ENCODE peak calls at places on chromosome 18, in ten cellular contexts. D is adrenal gland; K is effector memory CD4-positive, alpha-beta T cell; Q is tibial nerve; N is neuronal stem cell; J is pancreas; E is H9; B is trophoblast cell; F is uterus; P is heart right ventricle. X is an unnamed sample.

GRCh38 chr18:60684843-60685513 is 312.4 kb upstream of the MC4R start:
- DNase-seq in D (no peak), K (no peak), Q (no peak), N (no peak), J (no peak), E (no peak), B (peak; percentile 45), F (no peak), P (no peak), X (peak; percentile 6)

GRCh38 chr18:77250501-77250925 is 865 bp downstream of the GALR1 start:
- DNase-seq in D (no peak), K (no peak), Q (no peak), N (peak; percentile 18), J (peak; percentile 55), E (peak; percentile 56), B (no peak), F (no peak), P (no peak), X (no peak)

GRCh38 chr18:37578886-37579513 is 13.4 kb upstream of the CELF4 start:
- DNase-seq in D (peak; percentile 20), K (no peak), Q (no peak), N (no peak), J (no peak), E (no peak), B (peak; percentile 54), F (no peak), P (no peak), X (peak; percentile 86)

GRCh38 chr18:22214731-22215528 is 45.5 kb downstream of the GATA6 start:
- DNase-seq in D (no peak), K (no peak), Q (no peak), N (no peak), J (no peak), E (no peak), B (no peak), F (no peak), P (no peak), X (peak; percentile 25)

GRCh38 chr18:24128700-24129099 is 10.2 kb upstream of the CABYR start:
- DNase-seq in D (no peak), K (no peak), Q (no peak), N (no peak), J (no peak), E (no peak), B (no peak), F (no peak), P (no peak), X (no peak)

GRCh38 chr18:68822926-68823325 is 25.0 kb downstream of the CCDC102B start:
- DNase-seq in D (no peak), K (no peak), Q (no peak), N (no peak), J (no peak), E (no peak), B (no peak), F (no peak), P (no peak), X (no peak)

GRCh38 chr18:12099160-12099559 is 5.5 kb downstream of the ANKRD62 start:
- DNase-seq in D (no peak), K (no peak), Q (no peak), N (no peak), J (no peak), E (no peak), B (no peak), F (no peak), P (no peak), X (no peak)

GRCh38 chr18:75162467-75162866 is 46.5 kb downstream of the PTGR3 start:
- DNase-seq in D (no peak), K (no peak), Q (no peak), N (no peak), J (no peak), E (no peak), B (peak; percentile 29), F (no peak), P (no peak), X (peak; percentile 3)

GRCh38 chr18:23438046-23438377 is 15.1 kb upstream of the RIOK3 start:
- DNase-seq in D (no peak), K (no peak), Q (no peak), N (no peak), J (no peak), E (no peak), B (no peak), F (no peak), P (no peak), X (no peak)

GRCh38 chr18:13366977-13367892 is 148.7 kb downstream of the LDLRAD4 start:
- DNase-seq in D (no peak), K (no peak), Q (no peak), N (no peak), J (no peak), E (no peak), B (no peak), F (no peak), P (no peak), X (no peak)

DNA sequence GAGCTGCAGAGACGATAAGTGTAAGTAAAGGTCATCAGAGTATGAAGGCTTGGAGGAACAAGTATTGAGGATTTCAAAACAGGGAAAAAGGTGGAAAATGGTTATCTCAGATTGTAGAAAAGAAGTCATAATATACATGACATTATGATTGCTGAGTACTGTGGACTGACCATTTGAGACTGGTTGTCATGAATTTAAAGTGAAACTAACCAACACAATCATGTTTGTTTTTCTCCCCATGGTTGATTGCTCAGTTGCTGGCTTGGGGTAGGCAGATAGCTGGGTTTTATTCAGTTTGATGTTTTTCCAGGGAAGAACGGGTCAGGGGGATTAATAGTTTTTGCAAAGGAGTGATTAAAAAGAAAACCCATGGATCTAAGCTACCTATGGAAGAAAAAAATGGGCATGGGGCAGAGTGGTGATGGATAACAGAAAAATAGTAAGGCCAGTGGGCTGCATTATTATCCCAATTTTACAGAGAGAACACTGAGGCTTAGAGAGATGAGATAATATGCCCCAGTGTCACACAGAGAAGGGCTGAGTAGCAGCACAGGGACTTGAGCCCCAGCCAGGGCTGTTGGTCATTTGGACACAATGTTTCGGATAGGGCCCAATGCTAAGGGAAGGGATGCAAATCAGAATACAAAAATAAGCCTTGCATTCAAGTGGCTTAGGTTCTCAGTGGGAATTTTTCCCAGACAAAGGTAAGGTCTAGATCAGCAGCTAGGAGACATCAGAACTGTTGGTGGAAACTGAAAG is 885.7 kb downstream of the DCC start:
- DNase-seq in D (no peak), K (no peak), Q (no peak), N (no peak), J (no peak), E (no peak), B (no peak), F (no peak), P (no peak), X (no peak)
- H3K4me1 ChIP-seq in D (no peaks in the 10 kb centered on the region), K (no peaks in the 10 kb centered on the region), Q (no peaks in the 10 kb centered on the region), N (no peaks in the 10 kb centered on the region), J (no peaks in the 10 kb centered on the region), E (no peaks in the 10 kb centered on the region), B (no peaks in the 10 kb centered on the region), F (no peaks in the 10 kb centered on the region), P (no peaks in the 10 kb centered on the region), X (no peaks in the 10 kb centered on the region)

DNA sequence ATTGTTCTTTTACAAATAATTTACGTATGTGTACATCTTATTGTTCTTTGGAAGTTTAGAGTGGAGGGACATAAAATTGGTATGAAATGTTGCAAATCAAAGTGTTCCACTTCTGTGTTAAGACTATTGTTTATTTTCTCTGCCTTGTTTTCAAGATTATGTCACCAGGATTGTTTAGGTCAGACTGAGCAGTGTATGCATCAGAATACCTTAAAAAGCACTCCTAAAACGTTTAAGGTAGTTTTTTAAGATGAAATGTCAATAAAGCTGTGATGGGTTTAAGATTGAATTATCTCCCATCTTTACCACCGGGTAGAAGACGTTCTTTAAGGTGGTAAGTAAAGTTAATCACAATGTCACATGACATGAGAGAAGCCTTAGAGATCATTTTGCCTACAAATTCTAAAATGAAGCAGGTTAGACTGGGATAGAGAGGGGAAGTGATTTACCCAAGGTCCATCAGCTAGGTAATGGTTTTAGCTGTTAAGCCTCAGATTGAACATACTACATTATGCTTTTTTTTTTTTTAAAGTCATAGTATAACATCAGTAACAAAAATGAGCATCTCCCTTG is 10.6 kb downstream of the VAPA start:
- DNase-seq in D (no peak), K (no peak), Q (no peak), N (no peak), J (no peak), E (no peak), B (no peak), F (no peak), P (no peak), X (no peak)
- H3K4me1 ChIP-seq in D (peaks cover 72% of the 10 kb centered on the region), K (peaks cover 12% of the 10 kb centered on the region), Q (peaks cover 100% of the 10 kb centered on the region), N (peaks cover 3% of the 10 kb centered on the region), J (peaks cover 82% of the 10 kb centered on the region), E (peaks cover 3% of the 10 kb centered on the region), B (peaks cover 15% of the 10 kb centered on the region), F (no peaks in the 10 kb centered on the region), P (peaks cover 98% of the 10 kb centered on the region), X (peaks cover 60% of the 10 kb centered on the region)

GRCh38 chr18:32760391-32760790 is 12.4 kb downstream of the KLHL14 start:
- DNase-seq in D (no peak), K (no peak), Q (no peak), N (no peak), J (no peak), E (peak; percentile 73), B (no peak), F (no peak), P (no peak), X (no peak)

GRCh38 chr18:32763306-32763705 is 9.5 kb downstream of the KLHL14 start:
- DNase-seq in D (no peak), K (no peak), Q (no peak), N (no peak), J (no peak), E (no peak), B (no peak), F (no peak), P (no peak), X (no peak)

GRCh38 chr18:32764611-32765244 is 8.1 kb downstream of the KLHL14 start:
- DNase-seq in D (no peak), K (no peak), Q (no peak), N (no peak), J (no peak), E (no peak), B (no peak), F (no peak), P (no peak), X (no peak)

GRCh38 chr18:32761231-32761785 is 11.5 kb downstream of the KLHL14 start:
- DNase-seq in D (no peak), K (no peak), Q (no peak), N (no peak), J (no peak), E (no peak), B (no peak), F (no peak), P (no peak), X (no peak)

GRCh38 chr18:32759768-32760167 is 13.1 kb downstream of the KLHL14 start:
- DNase-seq in D (no peak), K (no peak), Q (no peak), N (no peak), J (no peak), E (no peak), B (no peak), F (no peak), P (no peak), X (no peak)
- H3K4me1 ChIP-seq in D (no peaks in the 10 kb centered on the region), K (no peaks in the 10 kb centered on the region), Q (no peaks in the 10 kb centered on the region), N (peaks cover 3% of the 10 kb centered on the region), J (no peaks in the 10 kb centered on the region), E (no peaks in the 10 kb centered on the region), B (no peaks in the 10 kb centered on the region), F (no peaks in the 10 kb centered on the region), P (no peaks in the 10 kb centered on the region), X (no peaks in the 10 kb centered on the region)

DNA sequence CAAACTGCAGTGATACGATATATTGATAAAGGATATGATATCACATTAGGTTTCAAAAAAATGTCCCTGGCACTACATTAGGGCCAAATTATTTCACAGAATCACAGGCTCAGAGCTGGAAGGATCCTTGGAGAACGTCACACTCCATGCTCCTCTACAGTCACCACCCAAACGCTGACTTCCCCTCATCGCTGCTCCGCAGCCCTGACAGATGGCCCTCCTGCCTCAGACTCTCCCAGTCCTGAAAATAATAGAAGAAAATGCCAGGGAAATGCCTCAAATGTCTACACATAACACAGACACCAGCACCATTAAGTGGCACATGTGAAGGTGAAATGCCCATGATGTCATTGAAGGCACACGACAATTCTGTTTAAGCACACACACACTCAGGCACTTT is 72.0 kb downstream of the ZNF521 start:
- DNase-seq in D (no peak), K (no peak), Q (no peak), N (no peak), J (no peak), E (no peak), B (no peak), F (no peak), P (no peak), X (no peak)
- H3K4me1 ChIP-seq in D (peaks cover 8% of the 10 kb centered on the region), K (no peaks in the 10 kb centered on the region), Q (peaks cover 46% of the 10 kb centered on the region), N (peaks cover 28% of the 10 kb centered on the region), J (no peaks in the 10 kb centered on the region), E (peaks cover 7% of the 10 kb centered on the region), B (peaks cover 10% of the 10 kb centered on the region), F (peaks cover 8% of the 10 kb centered on the region), P (peaks cover 64% of the 10 kb centered on the region), X (no peaks in the 10 kb centered on the region)